ENCODE peak calls at places on chromosomes 7 and 10, in five cellular contexts. H is LHCN-M2; M is M059J; S is naive B cell; I is activated CD4-positive, alpha-beta T cell treated with anti-CD3 and anti-CD28 coated beads, Interleukin-2, amount 50 U/mL, for 24 hours. E is an unnamed sample.

GRCh38 chr7:108078156-108078781 is 51.9 kb downstream of the LAMB4 start:
- DNase-seq in H (peak; percentile 29), M (no peak), S (no peak), I (no peak), E (no peak)

GRCh38 chr7:158206341-158206740 is 381.3 kb downstream of the PTPRN2 start:
- DNase-seq in H (no peak), M (no peak), S (no peak), I (no peak), E (no peak)

GRCh38 chr7:5472432-5473315 is 49.0 kb upstream of the TNRC18 start:
- DNase-seq in H (no peak), M (no peak), S (no peak), I (no peak), E (no peak)

GRCh38 chr7:139629392-139630082 is 106.1 kb downstream of the CLEC2L start:
- DNase-seq in H (no peak), M (no peak), S (no peak), I (no peak), E (no peak)

GRCh38 chr10:13100349-13101294 is 659 bp downstream of the OPTN start:
- DNase-seq in H (no peak), M (peak; percentile 28), S (no peak), I (peak; percentile 4), E (no peak)

GRCh38 chr10:126704637-126705036 is 34.1 kb upstream of the C10orf90 start:
- DNase-seq in H (no peak), M (no peak), S (no peak), I (no peak), E (no peak)

GRCh38 chr10:73931767-73932624 is 21.1 kb downstream of the PLAU start:
- DNase-seq in H (no peak), M (peak; percentile 83), S (no peak), I (peak; percentile 61), E (peak; percentile 86)

GRCh38 chr10:78972160-78972946 is 96.4 kb upstream of the ZMIZ1 start:
- DNase-seq in H (peak; percentile 86), M (peak; percentile 98), S (no peak), I (no peak), E (no peak)

GRCh38 chr10:73099141-73099540 is 2.5 kb upstream of the P4HA1 start:
- DNase-seq in H (no peak), M (no peak), S (no peak), I (no peak), E (no peak)

GRCh38 chr7:151272410-151272809 is 23.9 kb upstream of the SMARCD3 start:
- DNase-seq in H (no peak), M (no peak), S (no peak), I (no peak), E (no peak)

GRCh38 chr7:22561356-22561755 is 61.4 kb upstream of the STEAP1B start:
- DNase-seq in H (peak; percentile 100), M (peak; percentile 99), S (no peak), I (no peak), E (peak; percentile 85)

GRCh38 chr7:32242436-32242835 is 172.2 kb upstream of the PDE1C start:
- DNase-seq in H (no peak), M (no peak), S (no peak), I (no peak), E (no peak)

GRCh38 chr10:29627201-29628105 is 7.3 kb downstream of the SVIL start:
- DNase-seq in H (no peak), M (no peak), S (no peak), I (no peak), E (no peak)

GRCh38 chr7:8261711-8262695 is at the start of gene ICA1:
- DNase-seq in H (no peak), M (peak; percentile 8), S (peak; percentile 1), I (no peak), E (no peak)

E was measured in iPS DF 19.7.